ENCODE peak calls at places on chromosomes 7 and 10, in eight cellular contexts. K is tibial nerve, A is IMR-90, Z is endodermal cell, V is upper lobe of right lung, M is fibroblast of pulmonary artery, X is RWPE1, T is psoas muscle. L is an unnamed sample.

GRCh38 chr10:97718659-97719142 is 5.2 kb downstream of the MARVELD1 start:
- DNase-seq in K (peak), A (no peak), Z (no peak), V (peak), M (peak), X (peak), T (peak), L (no peak)

GRCh38 chr7:42237891-42238531 is 1.0 kb upstream of the GLI3 start:
- DNase-seq in K (peak), A (peak), Z (peak), V (peak), M (peak), X (peak), T (peak), L (peak)

GRCh38 chr10:49243610-49244283 is 55.2 kb upstream of the C10orf71 start:
- DNase-seq in K (no peak), A (no peak), Z (no peak), V (no peak), M (no peak), X (no peak), T (no peak), L (no peak)

GRCh38 chr7:6232534-6232933 is 39.9 kb downstream of the CYTH3 start:
- DNase-seq in K (no peak), A (no peak), Z (no peak), V (peak), M (no peak), X (no peak), T (peak), L (no peak)

GRCh38 chr10:45091968-45092367 is 91.2 kb downstream of the ZNF22 start:
- DNase-seq in K (no peak), A (no peak), Z (no peak), V (no peak), M (no peak), X (no peak), T (no peak), L (no peak)

GRCh38 chr10:11476035-11476434 is 135.4 kb downstream of the USP6NL start:
- DNase-seq in K (no peak), A (no peak), Z (no peak), V (no peak), M (no peak), X (no peak), T (no peak), L (no peak)

GRCh38 chr7:87599336-87599735 is 1.3 kb downstream of the ABCB1 start:
- DNase-seq in K (no peak), A (no peak), Z (no peak), V (no peak), M (no peak), X (no peak), T (no peak), L (no peak)

GRCh38 chr10:110310741-110311140 is 6.0 kb upstream of the SMNDC1 start:
- DNase-seq in K (no peak), A (no peak), Z (no peak), V (no peak), M (peak), X (no peak), T (no peak), L (no peak)

GRCh38 chr10:48503293-48503911 is 101.5 kb downstream of the ARHGAP22 start:
- DNase-seq in K (no peak), A (no peak), Z (no peak), V (no peak), M (no peak), X (no peak), T (no peak), L (no peak)

GRCh38 chr7:132207782-132208181 is 368.5 kb downstream of the PLXNA4 start:
- DNase-seq in K (no peak), A (no peak), Z (no peak), V (no peak), M (no peak), X (no peak), T (no peak), L (no peak)

GRCh38 chr7:110870926-110871325 is 220.0 kb upstream of the LRRN3 start:
- DNase-seq in K (no peak), A (no peak), Z (no peak), V (no peak), M (no peak), X (no peak), T (no peak), L (no peak)

GRCh38 chr7:68629-69028 is 123.7 kb upstream of the FAM20C start:
- DNase-seq in K (no peak), A (no peak), Z (no peak), V (no peak), M (peak), X (no peak), T (no peak), L (no peak)

GRCh38 chr10:80571352-80571751 is 33.6 kb downstream of the SH2D4B start:
- DNase-seq in K (no peak), A (no peak), Z (no peak), V (no peak), M (no peak), X (no peak), T (no peak), L (peak)

GRCh38 chr7:101553018-101553770 is 75.9 kb downstream of the MYL10 start:
- DNase-seq in K (no peak), A (no peak), Z (peak), V (peak), M (no peak), X (no peak), T (no peak), L (peak)

GRCh38 chr7:50664461-50664922 is 99.3 kb upstream of the DDC start:
- DNase-seq in K (no peak), A (peak), Z (no peak), V (no peak), M (peak), X (peak), T (peak), L (no peak)

GRCh38 chr10:121843379-121843778 is 84.5 kb downstream of the ATE1 start:
- DNase-seq in K (no peak), A (no peak), Z (no peak), V (no peak), M (no peak), X (no peak), T (no peak), L (no peak)

GRCh38 chr10:2968401-2968800 is 98.9 kb upstream of the PFKP start:
- DNase-seq in K (no peak), A (peak), Z (no peak), V (no peak), M (no peak), X (peak), T (no peak), L (no peak)

GRCh38 chr10:62377966-62378365 is 3.8 kb downstream of the ZNF365 start:
- DNase-seq in K (no peak), A (no peak), Z (no peak), V (no peak), M (no peak), X (no peak), T (no peak), L (no peak)

GRCh38 chr7:84744388-84744787 is 442.5 kb downstream of the SEMA3D start:
- DNase-seq in K (no peak), A (peak), Z (no peak), V (no peak), M (peak), X (no peak), T (no peak), L (no peak)

GRCh38 chr7:140238778-140239652 is 62.2 kb upstream of the KDM7A start:
- DNase-seq in K (no peak), A (no peak), Z (peak), V (no peak), M (no peak), X (no peak), T (no peak), L (no peak)

GRCh38 chr7:134996097-134996550 is 9.8 kb downstream of the AGBL3 start:
- DNase-seq in K (no peak), A (peak), Z (no peak), V (no peak), M (peak), X (no peak), T (no peak), L (no peak)

GRCh38 chr10:15168296-15168780 is at the start of gene NMT2:
- DNase-seq in K (peak), A (no peak), Z (peak), V (peak), M (no peak), X (no peak), T (no peak), L (no peak)

GRCh38 chr10:58700576-58700975 is 187.9 kb downstream of the BICC1 start:
- DNase-seq in K (no peak), A (no peak), Z (no peak), V (no peak), M (no peak), X (no peak), T (no peak), L (no peak)

GRCh38 chr7:51369746-51370145 is 53.1 kb upstream of the COBL start:
- DNase-seq in K (no peak), A (no peak), Z (peak), V (no peak), M (peak), X (no peak), T (no peak), L (no peak)

GRCh38 chr7:48497521-48497920 is 326.3 kb downstream of the ABCA13 start:
- DNase-seq in K (no peak), A (no peak), Z (no peak), V (no peak), M (no peak), X (no peak), T (no peak), L (no peak)

GRCh38 chr7:151109094-151110048 is 23.1 kb downstream of the AGAP3 start:
- DNase-seq in K (peak), A (no peak), Z (no peak), V (no peak), M (peak), X (no peak), T (peak), L (no peak)

GRCh38 chr7:138125598-138126111 is 49.4 kb downstream of the AKR1D1 start:
- DNase-seq in K (no peak), A (peak), Z (no peak), V (no peak), M (peak), X (peak), T (no peak), L (no peak)

GRCh38 chr10:103238506-103239252 is 7.0 kb upstream of the RPEL1 start:
- DNase-seq in K (peak), A (peak), Z (peak), V (no peak), M (peak), X (peak), T (no peak), L (no peak)
- TF ChIP-seq CTCF in K (no peak), A (peak), Z (peak), V (no peak), M (peak), X (no peak), T (peak), L (peak)

DNA sequence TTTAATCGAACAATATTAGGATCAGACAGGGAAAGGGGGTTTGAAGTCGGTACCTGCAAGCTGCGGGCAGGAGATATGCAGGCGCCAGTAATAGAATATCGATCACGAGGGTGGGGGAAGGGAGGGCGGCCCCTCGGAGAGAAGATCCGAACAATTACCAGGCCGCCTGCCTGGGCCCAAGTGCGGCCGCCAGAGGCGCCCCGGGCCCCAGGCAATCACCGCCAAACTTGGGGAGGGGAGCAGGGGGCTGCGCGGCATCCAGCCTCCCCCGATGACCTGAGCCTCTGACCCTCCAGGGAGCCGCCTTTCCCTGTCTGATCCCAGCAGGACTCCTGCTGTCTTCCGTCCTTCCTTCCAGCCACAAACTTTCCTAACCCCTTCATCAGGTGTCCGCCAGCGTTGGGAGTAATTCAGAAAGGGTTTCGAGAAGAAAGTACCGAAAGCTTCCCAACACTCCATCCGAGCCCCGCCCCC is 1.1 kb downstream of the NKX1-2 start:
- DNase-seq in K (no peak), A (no peak), Z (peak), V (no peak), M (no peak), X (no peak), T (no peak), L (no peak)
- TF ChIP-seq CTCF in K (no peak), A (no peak), Z (peak), V (no peak), M (no peak), X (no peak), T (no peak), L (peak)

GRCh38 chr10:54002077-54002476 is 799.0 kb downstream of the PCDH15 start:
- DNase-seq in K (no peak), A (no peak), Z (no peak), V (no peak), M (no peak), X (no peak), T (no peak), L (no peak)

DNA sequence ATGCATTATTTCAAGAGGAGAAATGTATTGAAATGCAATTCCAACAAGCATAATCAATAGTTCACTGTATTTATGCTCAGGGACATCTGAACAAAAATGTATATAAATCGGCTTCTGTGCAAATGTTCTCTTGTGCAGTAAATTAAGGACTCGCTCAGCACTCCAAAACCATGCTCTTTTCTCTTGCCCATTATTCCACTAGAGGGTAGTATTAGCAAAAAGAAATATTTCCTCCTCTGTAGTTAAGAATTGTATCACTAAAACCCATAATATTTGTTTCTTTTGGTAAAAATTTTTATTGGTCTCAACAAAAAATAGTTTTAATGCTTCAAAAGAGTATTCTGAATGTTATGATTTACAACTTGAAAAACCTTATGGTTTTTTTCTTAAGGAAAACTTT is 803.1 kb downstream of the PCDH15 start:
- DNase-seq in K (no peak), A (no peak), Z (no peak), V (no peak), M (no peak), X (peak), T (no peak), L (no peak)
- TF ChIP-seq CTCF in K (no peak), A (no peak), Z (peak), V (peak), M (no peak), X (peak), T (no peak), L (peak)

GRCh38 chr10:70191906-70192305 is 21.6 kb upstream of the SAR1A start:
- DNase-seq in K (no peak), A (peak), Z (no peak), V (no peak), M (peak), X (peak), T (no peak), L (no peak)

GRCh38 chr10:70192325-70192966 is 22.1 kb upstream of the SAR1A start:
- DNase-seq in K (no peak), A (peak), Z (no peak), V (no peak), M (no peak), X (peak), T (no peak), L (no peak)

GRCh38 chr10:70190581-70190980 is 20.3 kb upstream of the SAR1A start:
- DNase-seq in K (no peak), A (no peak), Z (no peak), V (no peak), M (no peak), X (no peak), T (no peak), L (no peak)

GRCh38 chr10:70191161-70191770 is 21.0 kb upstream of the SAR1A start:
- DNase-seq in K (no peak), A (peak), Z (no peak), V (no peak), M (peak), X (no peak), T (no peak), L (no peak)

GRCh38 chr10:70193391-70193844 is 23.1 kb upstream of the SAR1A start:
- DNase-seq in K (no peak), A (no peak), Z (no peak), V (no peak), M (peak), X (no peak), T (no peak), L (no peak)
- TF ChIP-seq CTCF in K (no peak), A (no peak), Z (no peak), V (no peak), M (no peak), X (no peak), T (no peak), L (no peak)

DNA sequence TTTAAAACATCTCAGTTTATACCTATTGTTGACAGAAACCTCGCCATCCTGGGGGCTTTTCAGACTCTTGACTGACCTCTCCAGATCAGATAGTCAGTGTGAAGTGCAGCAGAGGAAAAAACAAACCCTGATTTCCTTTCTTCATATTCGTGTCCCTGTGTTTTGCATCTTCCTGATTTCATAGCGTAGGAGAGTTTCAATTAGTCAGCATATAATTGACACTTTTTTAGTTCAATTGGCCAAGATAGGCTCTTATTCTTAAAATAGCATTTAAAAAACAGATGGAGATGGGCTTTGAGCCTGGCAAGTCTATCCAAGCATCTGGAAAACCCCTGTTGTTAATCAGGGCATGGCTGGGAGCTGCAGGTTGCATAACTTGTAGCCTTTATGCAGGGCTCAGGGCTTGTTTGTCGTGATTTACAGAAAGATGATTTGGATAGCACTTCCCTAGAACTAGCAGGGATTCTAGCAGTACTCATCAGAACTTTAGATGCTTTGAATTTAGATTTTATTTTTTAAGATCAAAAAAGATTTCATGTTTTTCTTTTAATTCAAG is 270.6 kb upstream of the FZD8 start:
- DNase-seq in K (no peak), A (peak), Z (no peak), V (no peak), M (peak), X (peak), T (no peak), L (no peak)
- TF ChIP-seq CTCF in K (no peak), A (no peak), Z (no peak), V (no peak), M (no peak), X (no peak), T (no peak), L (no peak)

DNA sequence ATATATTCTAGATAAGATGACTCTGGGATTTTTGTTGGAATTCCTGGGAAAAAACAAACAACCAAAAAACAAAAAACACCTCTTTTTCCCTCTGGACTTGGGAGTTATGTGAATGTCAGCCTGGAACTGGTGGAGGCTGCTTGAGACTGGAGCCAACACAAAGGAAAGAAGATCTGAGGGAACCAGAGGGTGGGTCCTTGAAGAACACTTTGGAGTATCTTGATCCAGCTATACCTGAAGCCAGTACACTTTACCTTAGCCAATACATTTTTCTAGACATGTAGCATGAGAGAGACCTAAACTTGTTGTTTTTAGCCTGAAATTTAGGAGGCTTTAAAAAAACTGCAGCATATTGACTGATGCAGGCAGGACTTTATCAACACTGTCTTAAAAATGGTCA is 5.9 kb upstream of the LAMB1 start:
- DNase-seq in K (no peak), A (no peak), Z (no peak), V (no peak), M (no peak), X (no peak), T (no peak), L (no peak)
- TF ChIP-seq CTCF in K (no peak), A (no peak), Z (no peak), V (no peak), M (no peak), X (no peak), T (no peak), L (no peak)

DNA sequence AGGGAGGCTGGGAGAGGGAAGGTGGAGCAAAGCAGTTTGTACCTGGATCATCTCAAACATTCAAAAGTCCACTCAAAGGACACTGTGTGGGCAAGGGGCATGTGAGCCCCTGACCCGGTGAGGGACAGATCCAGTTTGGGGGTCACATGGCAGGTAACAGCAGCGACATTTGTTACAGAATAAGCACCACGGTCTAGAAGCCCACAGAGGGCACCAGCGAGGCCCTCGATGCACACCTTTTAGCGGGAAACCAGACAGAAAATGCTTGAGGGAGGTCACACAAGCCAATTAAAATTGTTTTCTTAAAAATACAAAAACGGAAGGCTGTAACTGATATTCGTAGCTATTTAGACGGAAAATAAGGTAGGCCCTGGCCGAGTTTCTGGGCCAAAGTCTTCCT is 144.4 kb downstream of the ZMYND11 start:
- DNase-seq in K (no peak), A (no peak), Z (peak), V (no peak), M (no peak), X (no peak), T (no peak), L (no peak)
- TF ChIP-seq CTCF in K (no peak), A (no peak), Z (peak), V (no peak), M (no peak), X (no peak), T (no peak), L (peak)